ENCODE peak calls at places on chromosomes 13 and 19, in four cellular contexts. One of them, this sample, is unnamed.

GRCh38 chr13:43785166-43785680 is 1.5 kb downstream of the ENOX1 start:
- DNase-seq in NCI-H69: peak
- DNase-seq in stimulated activated CD4-positive, alpha-beta T cell treated with anti-CD3 and anti-CD28 coated beads, Interleukin-4, amount 100 ng/mL, for 24 hours: no peak
- DNase-seq in GM12864: no peak
- DNase-seq in this sample: no peak

GRCh38 chr19:19274146-19274545 is 1.0 kb upstream of the TM6SF2 start:
- DNase-seq in NCI-H69: no peak
- DNase-seq in GM12864: no peak
- DNase-seq in stimulated activated CD4-positive, alpha-beta T cell treated with anti-CD3 and anti-CD28 coated beads, Interleukin-4, amount 100 ng/mL, for 24 hours: no peak
- DNase-seq in this sample: no peak

GRCh38 chr19:58361900-58362271 is 665 bp downstream of the ZNF497 start:
- DNase-seq in GM12864: no peak
- DNase-seq in stimulated activated CD4-positive, alpha-beta T cell treated with anti-CD3 and anti-CD28 coated beads, Interleukin-4, amount 100 ng/mL, for 24 hours: peak
- DNase-seq in NCI-H69: peak
- DNase-seq in this sample: peak

GRCh38 chr19:35069706-35070105 is 28.2 kb downstream of the HPN start:
- DNase-seq in GM12864: no peak
- DNase-seq in NCI-H69: no peak
- DNase-seq in stimulated activated CD4-positive, alpha-beta T cell treated with anti-CD3 and anti-CD28 coated beads, Interleukin-4, amount 100 ng/mL, for 24 hours: no peak
- DNase-seq in this sample: no peak

GRCh38 chr13:94232956-94233355 is 246.5 kb downstream of the DCT start:
- DNase-seq in NCI-H69: no peak
- DNase-seq in GM12864: no peak
- DNase-seq in stimulated activated CD4-positive, alpha-beta T cell treated with anti-CD3 and anti-CD28 coated beads, Interleukin-4, amount 100 ng/mL, for 24 hours: no peak
- DNase-seq in this sample: no peak

GRCh38 chr13:76884571-76885202 is 1.5 kb downstream of the KCTD12 start:
- DNase-seq in stimulated activated CD4-positive, alpha-beta T cell treated with anti-CD3 and anti-CD28 coated beads, Interleukin-4, amount 100 ng/mL, for 24 hours: no peak
- DNase-seq in GM12864: no peak
- DNase-seq in NCI-H69: peak
- DNase-seq in this sample: no peak

GRCh38 chr19:45677351-45678230 is 9.6 kb downstream of the GIPR start:
- DNase-seq in GM12864: peak
- DNase-seq in NCI-H69: peak
- DNase-seq in stimulated activated CD4-positive, alpha-beta T cell treated with anti-CD3 and anti-CD28 coated beads, Interleukin-4, amount 100 ng/mL, for 24 hours: peak
- DNase-seq in this sample: peak

GRCh38 chr19:42255766-42256750 is 1.1 kb upstream of the ERF start:
- DNase-seq in GM12864: no peak
- DNase-seq in stimulated activated CD4-positive, alpha-beta T cell treated with anti-CD3 and anti-CD28 coated beads, Interleukin-4, amount 100 ng/mL, for 24 hours: no peak
- DNase-seq in NCI-H69: peak
- DNase-seq in this sample: no peak

GRCh38 chr13:96428904-96429303 is 339.0 kb downstream of the HS6ST3 start:
- DNase-seq in stimulated activated CD4-positive, alpha-beta T cell treated with anti-CD3 and anti-CD28 coated beads, Interleukin-4, amount 100 ng/mL, for 24 hours: no peak
- DNase-seq in NCI-H69: no peak
- DNase-seq in GM12864: no peak
- DNase-seq in this sample: no peak

GRCh38 chr19:2089727-2090053 is 6.4 kb downstream of the MOB3A start:
- DNase-seq in NCI-H69: no peak
- DNase-seq in stimulated activated CD4-positive, alpha-beta T cell treated with anti-CD3 and anti-CD28 coated beads, Interleukin-4, amount 100 ng/mL, for 24 hours: no peak
- DNase-seq in GM12864: no peak
- DNase-seq in this sample: no peak

GRCh38 chr13:33244210-33244906 is 41.2 kb downstream of the STARD13 start:
- DNase-seq in GM12864: no peak
- DNase-seq in stimulated activated CD4-positive, alpha-beta T cell treated with anti-CD3 and anti-CD28 coated beads, Interleukin-4, amount 100 ng/mL, for 24 hours: no peak
- DNase-seq in NCI-H69: no peak
- DNase-seq in this sample: no peak

GRCh38 chr19:42396248-42396541 is 6.1 kb upstream of the CNFN start:
- DNase-seq in GM12864: no peak
- DNase-seq in NCI-H69: no peak
- DNase-seq in stimulated activated CD4-positive, alpha-beta T cell treated with anti-CD3 and anti-CD28 coated beads, Interleukin-4, amount 100 ng/mL, for 24 hours: no peak
- DNase-seq in this sample: no peak

GRCh38 chr13:51397262-51397933 is 55.4 kb downstream of the INTS6 start:
- DNase-seq in GM12864: no peak
- DNase-seq in stimulated activated CD4-positive, alpha-beta T cell treated with anti-CD3 and anti-CD28 coated beads, Interleukin-4, amount 100 ng/mL, for 24 hours: no peak
- DNase-seq in NCI-H69: peak
- DNase-seq in this sample: no peak

GRCh38 chr13:101018720-101019119 is 344.1 kb upstream of the TMTC4 start:
- DNase-seq in stimulated activated CD4-positive, alpha-beta T cell treated with anti-CD3 and anti-CD28 coated beads, Interleukin-4, amount 100 ng/mL, for 24 hours: no peak
- DNase-seq in NCI-H69: no peak
- DNase-seq in GM12864: no peak
- DNase-seq in this sample: no peak

GRCh38 chr19:34999498-35000337 is at the start of gene GRAMD1A:
- DNase-seq in NCI-H69: peak
- DNase-seq in GM12864: no peak
- DNase-seq in stimulated activated CD4-positive, alpha-beta T cell treated with anti-CD3 and anti-CD28 coated beads, Interleukin-4, amount 100 ng/mL, for 24 hours: peak
- DNase-seq in this sample: peak

GRCh38 chr19:38959618-38960017 is 15.9 kb downstream of the FBXO17 start:
- DNase-seq in NCI-H69: no peak
- DNase-seq in stimulated activated CD4-positive, alpha-beta T cell treated with anti-CD3 and anti-CD28 coated beads, Interleukin-4, amount 100 ng/mL, for 24 hours: no peak
- DNase-seq in GM12864: no peak
- DNase-seq in this sample: no peak

GRCh38 chr19:52398091-52398461 is 427 bp downstream of the ZNF528 start:
- DNase-seq in GM12864: no peak
- DNase-seq in stimulated activated CD4-positive, alpha-beta T cell treated with anti-CD3 and anti-CD28 coated beads, Interleukin-4, amount 100 ng/mL, for 24 hours: no peak
- DNase-seq in NCI-H69: peak
- DNase-seq in this sample: no peak

GRCh38 chr19:4302238-4302630 is at the start of gene TMIGD2:
- DNase-seq in stimulated activated CD4-positive, alpha-beta T cell treated with anti-CD3 and anti-CD28 coated beads, Interleukin-4, amount 100 ng/mL, for 24 hours: no peak
- DNase-seq in NCI-H69: no peak
- DNase-seq in GM12864: no peak
- DNase-seq in this sample: no peak

GRCh38 chr13:93517658-93518057 is 291.1 kb downstream of the GPC6 start:
- DNase-seq in NCI-H69: no peak
- DNase-seq in stimulated activated CD4-positive, alpha-beta T cell treated with anti-CD3 and anti-CD28 coated beads, Interleukin-4, amount 100 ng/mL, for 24 hours: no peak
- DNase-seq in GM12864: no peak
- DNase-seq in this sample: no peak

GRCh38 chr19:14078406-14078805 is 5.8 kb downstream of the MISP3 start:
- DNase-seq in stimulated activated CD4-positive, alpha-beta T cell treated with anti-CD3 and anti-CD28 coated beads, Interleukin-4, amount 100 ng/mL, for 24 hours: no peak
- DNase-seq in GM12864: no peak
- DNase-seq in NCI-H69: no peak
- DNase-seq in this sample: no peak

GRCh38 chr13:99384468-99384867 is 77.3 kb upstream of the GPR183 start:
- DNase-seq in NCI-H69: no peak
- DNase-seq in GM12864: no peak
- DNase-seq in stimulated activated CD4-positive, alpha-beta T cell treated with anti-CD3 and anti-CD28 coated beads, Interleukin-4, amount 100 ng/mL, for 24 hours: no peak
- DNase-seq in this sample: no peak

GRCh38 chr13:42876810-42877550 is 95.6 kb downstream of the FAM216B start:
- DNase-seq in GM12864: no peak
- DNase-seq in NCI-H69: peak
- DNase-seq in stimulated activated CD4-positive, alpha-beta T cell treated with anti-CD3 and anti-CD28 coated beads, Interleukin-4, amount 100 ng/mL, for 24 hours: no peak
- DNase-seq in this sample: no peak

GRCh38 chr19:38266070-38266469 is 1.7 kb downstream of the SPINT2 start:
- DNase-seq in stimulated activated CD4-positive, alpha-beta T cell treated with anti-CD3 and anti-CD28 coated beads, Interleukin-4, amount 100 ng/mL, for 24 hours: no peak
- DNase-seq in NCI-H69: peak
- DNase-seq in GM12864: no peak
- DNase-seq in this sample: no peak

GRCh38 chr19:5893907-5894703 is 9.5 kb downstream of the NDUFA11 start:
- DNase-seq in GM12864: no peak
- DNase-seq in stimulated activated CD4-positive, alpha-beta T cell treated with anti-CD3 and anti-CD28 coated beads, Interleukin-4, amount 100 ng/mL, for 24 hours: no peak
- DNase-seq in NCI-H69: no peak
- DNase-seq in this sample: no peak

GRCh38 chr13:99086869-99087129 is 108.9 kb upstream of the DOCK9 start:
- DNase-seq in stimulated activated CD4-positive, alpha-beta T cell treated with anti-CD3 and anti-CD28 coated beads, Interleukin-4, amount 100 ng/mL, for 24 hours: peak
- DNase-seq in GM12864: no peak
- DNase-seq in NCI-H69: peak
- DNase-seq in this sample: peak

GRCh38 chr19:11480927-11481776 is at the start of gene ELAVL3:
- DNase-seq in GM12864: no peak
- DNase-seq in stimulated activated CD4-positive, alpha-beta T cell treated with anti-CD3 and anti-CD28 coated beads, Interleukin-4, amount 100 ng/mL, for 24 hours: no peak
- DNase-seq in NCI-H69: peak
- DNase-seq in this sample: no peak

GRCh38 chr19:47176627-47177090 is 46.0 kb downstream of the SAE1 start:
- DNase-seq in stimulated activated CD4-positive, alpha-beta T cell treated with anti-CD3 and anti-CD28 coated beads, Interleukin-4, amount 100 ng/mL, for 24 hours: peak
- DNase-seq in GM12864: no peak
- DNase-seq in NCI-H69: no peak
- DNase-seq in this sample: peak

GRCh38 chr13:40433577-40433976 is 232.9 kb downstream of the FOXO1 start:
- DNase-seq in stimulated activated CD4-positive, alpha-beta T cell treated with anti-CD3 and anti-CD28 coated beads, Interleukin-4, amount 100 ng/mL, for 24 hours: peak
- DNase-seq in GM12864: no peak
- DNase-seq in NCI-H69: no peak
- DNase-seq in this sample: peak

GRCh38 chr13:20702945-20703784 is at the start of gene IL17D:
- DNase-seq in GM12864: no peak
- DNase-seq in NCI-H69: peak
- DNase-seq in stimulated activated CD4-positive, alpha-beta T cell treated with anti-CD3 and anti-CD28 coated beads, Interleukin-4, amount 100 ng/mL, for 24 hours: peak
- DNase-seq in this sample: peak

GRCh38 chr13:111384441-111385181 is 64.2 kb downstream of the TEX29 start:
- DNase-seq in stimulated activated CD4-positive, alpha-beta T cell treated with anti-CD3 and anti-CD28 coated beads, Interleukin-4, amount 100 ng/mL, for 24 hours: no peak
- DNase-seq in NCI-H69: no peak
- DNase-seq in GM12864: no peak
- DNase-seq in this sample: peak

GRCh38 chr13:46181799-46182490 is at the start of gene LCP1:
- DNase-seq in NCI-H69: peak
- DNase-seq in stimulated activated CD4-positive, alpha-beta T cell treated with anti-CD3 and anti-CD28 coated beads, Interleukin-4, amount 100 ng/mL, for 24 hours: peak
- DNase-seq in GM12864: peak
- DNase-seq in this sample: peak

GRCh38 chr19:56538254-56538760 is 441 bp upstream of the ZFP28 start:
- DNase-seq in NCI-H69: peak
- DNase-seq in stimulated activated CD4-positive, alpha-beta T cell treated with anti-CD3 and anti-CD28 coated beads, Interleukin-4, amount 100 ng/mL, for 24 hours: peak
- DNase-seq in GM12864: no peak
- DNase-seq in this sample: peak

GRCh38 chr13:42478531-42479156 is 95.3 kb upstream of the TNFSF11 start:
- DNase-seq in stimulated activated CD4-positive, alpha-beta T cell treated with anti-CD3 and anti-CD28 coated beads, Interleukin-4, amount 100 ng/mL, for 24 hours: peak
- DNase-seq in NCI-H69: peak
- DNase-seq in GM12864: peak
- DNase-seq in this sample: no peak